ENCODE peak calls at places on chromosomes 7 and 10, in seven cellular contexts. T is NCI-H226; O is right cardiac atrium; N is NCI-H1092; B is activated naive CD4-positive, alpha-beta T cell treated with anti-CD3 and anti-CD28 coated beads, Interleukin-2, amount 50 U/mL, for 72 hours; S is SW480; K is GM03348. P is an unnamed sample.

GRCh38 chr7:99006739-99007424 is 128.6 kb downstream of the TRRAP start:
- DNase-seq in T (no peak), O (no peak), N (no peak), B (peak), S (no peak), K (no peak), P (peak)

GRCh38 chr7:132614428-132615076 is 38.3 kb upstream of the PLXNA4 start:
- DNase-seq in T (no peak), O (peak), N (peak), B (no peak), S (peak), K (peak), P (no peak)

GRCh38 chr7:12136545-12136944 is 74.5 kb upstream of the TMEM106B start:
- DNase-seq in T (no peak), O (no peak), N (no peak), B (no peak), S (no peak), K (no peak), P (no peak)

GRCh38 chr10:88372881-88373592 is 210.1 kb downstream of the RNLS start:
- DNase-seq in T (no peak), O (no peak), N (no peak), B (no peak), S (no peak), K (no peak), P (no peak)

GRCh38 chr7:43164757-43165156 is 52.3 kb downstream of the HECW1 start:
- DNase-seq in T (peak), O (no peak), N (no peak), B (no peak), S (no peak), K (peak), P (no peak)

GRCh38 chr7:112707655-112708054 is 82.5 kb downstream of the TMEM168 start:
- DNase-seq in T (no peak), O (no peak), N (peak), B (no peak), S (no peak), K (no peak), P (no peak)

GRCh38 chr7:80263321-80263720 is 128.7 kb downstream of the GNAI1 start:
- DNase-seq in T (peak), O (no peak), N (no peak), B (no peak), S (no peak), K (peak), P (no peak)

GRCh38 chr7:43648725-43649406 is 66.0 kb downstream of the STK17A start:
- DNase-seq in T (no peak), O (no peak), N (no peak), B (no peak), S (no peak), K (peak), P (no peak)

GRCh38 chr7:42671627-42672026 is 240.2 kb downstream of the C7orf25 start:
- DNase-seq in T (peak), O (no peak), N (no peak), B (no peak), S (no peak), K (peak), P (no peak)

GRCh38 chr7:83925860-83926259 is 268.7 kb downstream of the SEMA3A start:
- DNase-seq in T (no peak), O (no peak), N (no peak), B (no peak), S (no peak), K (no peak), P (no peak)

GRCh38 chr7:155625557-155625956 is 18.9 kb upstream of the RBM33 start:
- DNase-seq in T (no peak), O (no peak), N (no peak), B (no peak), S (no peak), K (no peak), P (no peak)

GRCh38 chr7:39567294-39567693 is 1.1 kb downstream of the YAE1 start:
- DNase-seq in T (no peak), O (no peak), N (no peak), B (no peak), S (no peak), K (peak), P (no peak)

GRCh38 chr7:778968-779451 is 51.9 kb upstream of the PRKAR1B start:
- DNase-seq in T (no peak), O (no peak), N (peak), B (no peak), S (no peak), K (no peak), P (no peak)

GRCh38 chr10:70679498-70679897 is 7.2 kb downstream of the ADAMTS14 start:
- DNase-seq in T (no peak), O (peak), N (no peak), B (no peak), S (no peak), K (peak), P (no peak)

GRCh38 chr7:127107601-127108007 is 145.1 kb downstream of the GRM8 start:
- DNase-seq in T (peak), O (no peak), N (no peak), B (no peak), S (peak), K (peak), P (no peak)

GRCh38 chr10:109977382-109977806 is 30.4 kb upstream of the ADD3 start:
- DNase-seq in T (no peak), O (peak), N (no peak), B (no peak), S (peak), K (peak), P (no peak)

GRCh38 chr10:12511651-12512050 is 162.3 kb downstream of the CAMK1D start:
- DNase-seq in T (no peak), O (no peak), N (no peak), B (no peak), S (no peak), K (no peak), P (peak)

GRCh38 chr7:30920584-30921539 is 9.2 kb downstream of the AQP1 start:
- DNase-seq in T (peak), O (peak), N (no peak), B (peak), S (no peak), K (peak), P (no peak)

GRCh38 chr10:15201589-15202300 is 33.3 kb upstream of the NMT2 start:
- DNase-seq in T (peak), O (no peak), N (no peak), B (no peak), S (peak), K (peak), P (no peak)

GRCh38 chr10:23418051-23418681 is 20.7 kb upstream of the OTUD1 start:
- DNase-seq in T (no peak), O (no peak), N (no peak), B (no peak), S (no peak), K (no peak), P (no peak)

GRCh38 chr7:91519241-91520200 is 255.3 kb downstream of the FZD1 start:
- DNase-seq in T (no peak), O (no peak), N (peak), B (no peak), S (no peak), K (no peak), P (no peak)

GRCh38 chr7:6436385-6436685 is 11.4 kb downstream of the DAGLB start:
- DNase-seq in T (no peak), O (no peak), N (no peak), B (peak), S (no peak), K (no peak), P (no peak)

GRCh38 chr10:77631241-77631640 is 6.4 kb downstream of the KCNMA1 start:
- DNase-seq in T (no peak), O (no peak), N (no peak), B (no peak), S (no peak), K (no peak), P (no peak)

GRCh38 chr10:92094960-92095359 is 171.4 kb downstream of the BTAF1 start:
- DNase-seq in T (no peak), O (no peak), N (no peak), B (no peak), S (no peak), K (no peak), P (no peak)

P was measured in activated CD8-positive, alpha-beta memory T cell treated with anti-CD3 and anti-CD28 coated beads for 24 hours.